ENCODE peak calls at places on chromosomes 1 and 21, in four cellular contexts. L, Q, E and R are unnamed samples.

GRCh38 chr1:58621375-58621774 is 44.3 kb upstream of the TACSTD2 start:
- DNase-seq in Q (no peak), L (no peak), E (no peak), R (no peak)

GRCh38 chr1:48552420-48552819 is 80.4 kb upstream of the SPATA6 start:
- DNase-seq in L (no peak), Q (peak; percentile 58), E (no peak), R (no peak)

GRCh38 chr1:219220945-219221344 is 47.3 kb downstream of the LYPLAL1 start:
- DNase-seq in Q (no peak), L (no peak), E (no peak), R (no peak)

GRCh38 chr21:46108827-46109226 is 10.9 kb downstream of the COL6A2 start:
- DNase-seq in E (no peak), Q (no peak), L (no peak), R (no peak)

GRCh38 chr1:12244078-12244477 is 14.2 kb downstream of the VPS13D start:
- DNase-seq in E (no peak), L (no peak), Q (peak; percentile 21), R (no peak)

GRCh38 chr1:37727186-37727585 is 34.9 kb downstream of the CDCA8 start:
- DNase-seq in E (no peak), L (no peak), Q (no peak), R (no peak)

GRCh38 chr1:111754964-111755320 is 759 bp upstream of the DDX20 start:
- DNase-seq in L (peak; percentile 38), Q (peak; percentile 43), E (no peak), R (peak; percentile 44)

GRCh38 chr1:15287591-15287990 is 40.6 kb downstream of the FHAD1 start:
- DNase-seq in E (no peak), L (no peak), Q (no peak), R (no peak)

GRCh38 chr1:155910621-155911121 is 478 bp downstream of the RIT1 start:
- DNase-seq in Q (peak; percentile 31), L (peak; percentile 33), E (no peak), R (no peak)

GRCh38 chr1:71053146-71053545 is 5.5 kb upstream of the PTGER3 start:
- DNase-seq in Q (no peak), L (no peak), E (no peak), R (no peak)

GRCh38 chr1:101136739-101137138 is 100.1 kb upstream of the S1PR1 start:
- DNase-seq in L (no peak), E (no peak), Q (no peak), R (no peak)

GRCh38 chr1:65266501-65266900 is 42.8 kb upstream of the DNAJC6 start:
- DNase-seq in L (no peak), E (no peak), Q (no peak), R (no peak)

GRCh38 chr21:45574691-45575090 is 32.5 kb upstream of the SLC19A1 start:
- DNase-seq in E (peak; percentile 41), Q (no peak), L (no peak), R (peak; percentile 27)

GRCh38 chr1:207124389-207124788 is 20.4 kb downstream of the C4BPA start:
- DNase-seq in Q (no peak), E (no peak), L (no peak), R (no peak)

GRCh38 chr1:28058168-28058567 is 30.2 kb downstream of the EYA3 start:
- DNase-seq in E (no peak), L (no peak), Q (no peak), R (no peak)

GRCh38 chr1:230016139-230016538 is 50.9 kb upstream of the GALNT2 start:
- DNase-seq in L (no peak), Q (no peak), E (no peak), R (no peak)

GRCh38 chr1:89794406-89794805 is 26.4 kb upstream of the LRRC8D start:
- DNase-seq in E (no peak), Q (no peak), L (no peak), R (no peak)

GRCh38 chr1:38169121-38169520 is 122.5 kb upstream of the POU3F1 start:
- DNase-seq in E (no peak), Q (no peak), L (no peak), R (no peak)

GRCh38 chr1:110673805-110674336 is 869 bp downstream of the KCNA3 start:
- DNase-seq in Q (no peak), E (peak; percentile 49), L (no peak), R (no peak)

GRCh38 chr1:17470021-17470799 is 30.7 kb upstream of the RCC2 start:
- DNase-seq in Q (no peak), L (no peak), E (no peak), R (peak; percentile 1)

GRCh38 chr1:234918216-234918841 is 210.3 kb downstream of the TOMM20 start:
- DNase-seq in L (no peak), Q (no peak), E (no peak), R (no peak)

GRCh38 chr1:21590116-21590905 is 78.8 kb downstream of the RAP1GAP start:
- DNase-seq in E (no peak), Q (no peak), L (no peak), R (no peak)

GRCh38 chr1:63705058-63705457 is 68.8 kb upstream of the ROR1 start:
- DNase-seq in Q (no peak), L (no peak), E (no peak), R (no peak)

GRCh38 chr1:228827026-228827425 is 91.7 kb downstream of the RHOU start:
- DNase-seq in L (no peak), E (no peak), Q (no peak), R (no peak)

GRCh38 chr1:228825840-228826484 is 90.7 kb downstream of the RHOU start:
- DNase-seq in E (no peak), L (no peak), Q (no peak), R (no peak)

GRCh38 chr1:228833911-228834631 is 98.8 kb downstream of the RHOU start:
- DNase-seq in L (no peak), Q (no peak), E (no peak), R (no peak)

GRCh38 chr1:228830954-228831481 is 95.7 kb downstream of the RHOU start:
- DNase-seq in E (no peak), L (no peak), Q (peak; percentile 61), R (no peak)

DNA sequence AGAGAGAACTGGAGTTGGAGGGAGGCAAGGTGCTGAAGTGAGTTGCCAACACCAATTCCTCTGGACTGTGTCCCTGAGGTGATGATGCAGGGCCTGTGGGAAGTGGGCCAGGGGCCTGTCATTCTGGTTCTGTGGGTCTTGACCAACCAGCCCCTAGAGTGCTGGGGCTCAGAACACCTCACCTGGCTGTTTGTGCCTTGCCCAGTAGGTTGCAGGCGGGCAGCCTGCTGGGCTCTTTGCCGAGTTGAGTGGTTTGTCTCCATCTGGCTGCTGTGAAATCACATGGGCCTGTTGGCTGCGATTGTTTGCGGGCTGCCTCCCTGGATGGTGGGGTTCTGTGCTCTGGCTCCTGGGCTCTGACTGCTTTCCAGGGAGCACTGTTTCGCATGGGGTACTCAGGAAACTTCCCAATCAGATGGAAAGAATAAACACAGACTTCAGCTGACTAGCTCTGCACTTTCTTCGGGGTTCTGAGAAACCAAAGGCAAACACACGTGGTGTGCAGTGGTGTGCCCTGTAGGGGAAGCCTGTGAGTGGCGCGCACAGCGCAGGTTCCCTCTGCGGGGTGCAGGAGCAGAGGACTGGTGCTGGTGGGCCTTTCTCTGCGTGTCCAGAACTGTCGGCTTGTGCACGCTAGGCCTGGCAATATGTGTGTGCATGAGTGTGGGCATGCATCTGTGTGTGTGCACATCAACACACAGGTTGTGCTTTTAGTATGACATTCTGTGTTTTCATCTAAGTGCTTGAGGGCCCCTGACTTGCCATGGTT is 95.1 kb downstream of the RHOU start:
- DNase-seq in E (peak; percentile 86), L (no peak), Q (no peak), R (no peak)
- TF ChIP-seq CTCF in E (no peak), L (no peak), Q (no peak), R (no peak)

DNA sequence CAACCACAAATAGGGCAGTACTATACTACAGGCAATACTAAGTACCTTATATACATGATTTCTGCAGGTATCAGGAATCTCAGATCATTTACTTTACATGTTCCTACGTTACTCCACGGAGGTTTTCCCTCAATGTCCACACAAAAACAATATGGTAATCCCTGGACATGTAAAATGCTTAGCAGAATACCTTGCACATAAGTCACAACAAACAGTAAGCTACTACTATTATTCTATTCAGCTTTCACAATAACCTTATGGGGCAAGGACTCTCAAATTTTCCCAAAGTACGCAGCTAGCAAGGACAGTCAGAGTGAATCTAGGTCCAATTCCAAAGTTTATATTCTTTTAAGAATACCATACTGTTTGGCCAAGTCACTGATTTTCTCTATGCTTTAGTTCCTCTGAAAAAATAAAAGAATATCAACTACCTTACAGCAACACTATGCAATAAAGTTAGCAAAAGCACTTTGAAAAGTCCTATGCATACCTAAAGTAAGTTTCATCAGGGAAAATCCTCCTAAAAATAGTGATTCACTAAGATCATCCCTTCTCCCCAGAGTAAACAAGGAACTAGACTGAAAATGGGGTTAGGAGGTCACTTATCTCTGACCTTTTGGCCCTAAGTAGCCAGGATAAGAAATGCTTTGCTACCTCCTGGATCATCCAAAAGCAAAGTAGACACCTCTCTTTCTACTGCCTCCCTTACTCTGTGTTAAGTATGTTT is 67.4 kb downstream of the LUZP1 start:
- DNase-seq in E (no peak), L (no peak), Q (peak; percentile 54), R (no peak)
- H3K4me3 ChIP-seq in E (no peak overlapping the region), L (no peak overlapping the region), Q (no peak overlapping the region), R (no peak overlapping the region)

GRCh38 chr1:22751124-22751531 is 40.5 kb downstream of the EPHB2 start:
- DNase-seq in Q (peak; percentile 46), L (no peak), E (no peak), R (no peak)
- TF ChIP-seq CTCF in Q (no peak), L (no peak), E (no peak), R (no peak)

DNA sequence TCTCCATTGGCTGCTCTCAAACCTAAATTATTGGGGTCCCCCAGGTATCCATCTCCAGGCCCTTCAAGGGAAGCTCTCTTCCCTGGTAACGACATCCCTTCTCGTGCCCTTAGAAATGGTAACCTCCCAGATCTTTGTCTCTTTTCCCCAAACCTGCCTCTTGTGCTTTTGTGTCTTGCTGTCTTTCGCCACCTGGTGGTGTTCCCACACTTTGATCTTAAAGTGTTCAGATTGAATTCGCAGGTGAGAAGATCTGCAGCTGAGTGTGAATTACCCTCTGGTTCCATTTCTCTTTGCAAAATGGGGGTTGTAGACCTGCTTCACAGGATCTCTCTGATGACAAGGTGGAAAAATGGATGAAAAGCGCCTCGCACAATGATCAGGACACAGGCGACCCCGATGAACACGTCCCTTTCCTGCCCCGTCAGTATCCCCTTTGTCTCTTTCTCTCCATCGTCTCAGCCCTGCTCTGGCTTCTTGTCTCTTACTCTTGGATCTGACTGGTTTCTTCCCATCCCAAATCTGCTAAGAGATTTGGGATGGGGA is 53.1 kb downstream of the DOP1B start:
- DNase-seq in Q (peak; percentile 90), E (peak; percentile 52), L (no peak), R (no peak)
- H3K4me3 ChIP-seq in Q (no peak overlapping the region), E (no peak overlapping the region), L (no peak overlapping the region), R (no peak overlapping the region)

GRCh38 chr1:9691726-9692125 is 40.2 kb downstream of the PIK3CD start:
- DNase-seq in E (no peak), L (no peak), Q (no peak), R (no peak)
- TF ChIP-seq CTCF in E (no peak), L (no peak), Q (no peak), R (no peak)